ENCODE peak calls at places on chromosomes 3 and 15, in eight cellular contexts. One of them, this sample, is unnamed.
A peak's percentile ranks its signal among the peaks of the same experiment; 100 is the strongest.

GRCh38 chr15:90413411-90414379 is 25.7 kb downstream of the IQGAP1 start:
- DNase-seq in GM12865: no peak
- DNase-seq in MCF 10A: peak; percentile 67
- DNase-seq in HCT116: no peak
- DNase-seq in RWPE2: no peak
- DNase-seq in progenitor cell of endocrine pancreas: no peak
- DNase-seq in A549: no peak
- DNase-seq in choroid plexus epithelial cell: peak; percentile 63
- DNase-seq in this sample: no peak

GRCh38 chr15:73056460-73056859 is 4.2 kb downstream of the NEO1 start:
- DNase-seq in GM12865: no peak
- DNase-seq in MCF 10A: no peak
- DNase-seq in HCT116: no peak
- DNase-seq in RWPE2: no peak
- DNase-seq in progenitor cell of endocrine pancreas: no peak
- DNase-seq in A549: no peak
- DNase-seq in choroid plexus epithelial cell: no peak
- DNase-seq in this sample: no peak

GRCh38 chr3:126567696-126568438 is 9.1 kb upstream of the C3orf22 start:
- DNase-seq in GM12865: no peak
- DNase-seq in MCF 10A: peak; percentile 9
- DNase-seq in HCT116: no peak
- DNase-seq in RWPE2: no peak
- DNase-seq in progenitor cell of endocrine pancreas: no peak
- DNase-seq in A549: peak; percentile 21
- DNase-seq in choroid plexus epithelial cell: no peak
- DNase-seq in this sample: no peak

GRCh38 chr3:25428003-25428861 is at the start of gene RARB:
- DNase-seq in GM12865: peak; percentile 12
- DNase-seq in MCF 10A: peak; percentile 53
- DNase-seq in HCT116: no peak
- DNase-seq in RWPE2: no peak
- DNase-seq in progenitor cell of endocrine pancreas: peak; percentile 61
- DNase-seq in A549: peak; percentile 80
- DNase-seq in choroid plexus epithelial cell: peak; percentile 99
- DNase-seq in this sample: peak; percentile 5

GRCh38 chr3:122773856-122774535 is 19.6 kb downstream of the HSPBAP1 start:
- DNase-seq in GM12865: peak; percentile 10
- DNase-seq in MCF 10A: no peak
- DNase-seq in HCT116: no peak
- DNase-seq in RWPE2: no peak
- DNase-seq in progenitor cell of endocrine pancreas: no peak
- DNase-seq in A549: no peak
- DNase-seq in choroid plexus epithelial cell: no peak
- DNase-seq in this sample: no peak

GRCh38 chr3:84555629-84556028 is 403.2 kb upstream of the CADM2 start:
- DNase-seq in GM12865: no peak
- DNase-seq in MCF 10A: no peak
- DNase-seq in HCT116: no peak
- DNase-seq in RWPE2: no peak
- DNase-seq in progenitor cell of endocrine pancreas: no peak
- DNase-seq in A549: no peak
- DNase-seq in choroid plexus epithelial cell: no peak
- DNase-seq in this sample: no peak

GRCh38 chr3:29065211-29065785 is 215.6 kb upstream of the RBMS3 start:
- DNase-seq in GM12865: no peak
- DNase-seq in MCF 10A: peak; percentile 98
- DNase-seq in HCT116: no peak
- DNase-seq in RWPE2: peak; percentile 94
- DNase-seq in progenitor cell of endocrine pancreas: no peak
- DNase-seq in A549: peak; percentile 40
- DNase-seq in choroid plexus epithelial cell: peak; percentile 98
- DNase-seq in this sample: no peak

GRCh38 chr3:114953215-114953799 is 193.8 kb downstream of the ZBTB20 start:
- DNase-seq in GM12865: no peak
- DNase-seq in MCF 10A: no peak
- DNase-seq in HCT116: no peak
- DNase-seq in RWPE2: no peak
- DNase-seq in progenitor cell of endocrine pancreas: no peak
- DNase-seq in A549: no peak
- DNase-seq in choroid plexus epithelial cell: no peak
- DNase-seq in this sample: no peak

GRCh38 chr3:75906555-75907112 is 121.3 kb upstream of the ZNF717 start:
- DNase-seq in GM12865: no peak
- DNase-seq in MCF 10A: no peak
- DNase-seq in HCT116: no peak
- DNase-seq in RWPE2: peak; percentile 38
- DNase-seq in progenitor cell of endocrine pancreas: peak; percentile 55
- DNase-seq in A549: no peak
- DNase-seq in choroid plexus epithelial cell: peak; percentile 70
- DNase-seq in this sample: no peak

GRCh38 chr15:57950381-57950946 is 115.0 kb downstream of the ALDH1A2 start:
- DNase-seq in GM12865: no peak
- DNase-seq in MCF 10A: peak; percentile 4
- DNase-seq in HCT116: peak; percentile 31
- DNase-seq in RWPE2: no peak
- DNase-seq in progenitor cell of endocrine pancreas: no peak
- DNase-seq in A549: no peak
- DNase-seq in choroid plexus epithelial cell: no peak
- DNase-seq in this sample: no peak

GRCh38 chr3:48411041-48411588 is 18.8 kb downstream of the PLXNB1 start:
- DNase-seq in GM12865: no peak
- DNase-seq in MCF 10A: no peak
- DNase-seq in HCT116: no peak
- DNase-seq in RWPE2: peak; percentile 32
- DNase-seq in progenitor cell of endocrine pancreas: no peak
- DNase-seq in A549: no peak
- DNase-seq in choroid plexus epithelial cell: no peak
- DNase-seq in this sample: no peak

GRCh38 chr3:112817782-112818181 is 28.9 kb downstream of the CD200R1L start:
- DNase-seq in GM12865: no peak
- DNase-seq in MCF 10A: no peak
- DNase-seq in HCT116: no peak
- DNase-seq in RWPE2: no peak
- DNase-seq in progenitor cell of endocrine pancreas: no peak
- DNase-seq in A549: no peak
- DNase-seq in choroid plexus epithelial cell: no peak
- DNase-seq in this sample: no peak

GRCh38 chr3:36257117-36257516 is 123.2 kb upstream of the STAC start:
- DNase-seq in GM12865: no peak
- DNase-seq in MCF 10A: no peak
- DNase-seq in HCT116: no peak
- DNase-seq in RWPE2: no peak
- DNase-seq in progenitor cell of endocrine pancreas: no peak
- DNase-seq in A549: no peak
- DNase-seq in choroid plexus epithelial cell: no peak
- DNase-seq in this sample: no peak

GRCh38 chr15:67915374-67916050 is 75.7 kb upstream of the RNU6-1 start:
- DNase-seq in GM12865: no peak
- DNase-seq in MCF 10A: no peak
- DNase-seq in HCT116: no peak
- DNase-seq in RWPE2: no peak
- DNase-seq in progenitor cell of endocrine pancreas: peak; percentile 18
- DNase-seq in A549: peak; percentile 54
- DNase-seq in choroid plexus epithelial cell: no peak
- DNase-seq in this sample: no peak

GRCh38 chr3:30495172-30496124 is 111.0 kb upstream of the TGFBR2 start:
- DNase-seq in GM12865: no peak
- DNase-seq in MCF 10A: no peak
- DNase-seq in HCT116: no peak
- DNase-seq in RWPE2: no peak
- DNase-seq in progenitor cell of endocrine pancreas: no peak
- DNase-seq in A549: no peak
- DNase-seq in choroid plexus epithelial cell: no peak
- DNase-seq in this sample: no peak

GRCh38 chr15:95127356-95127755 is 896.0 kb downstream of the MCTP2 start:
- DNase-seq in GM12865: no peak
- DNase-seq in MCF 10A: no peak
- DNase-seq in HCT116: no peak
- DNase-seq in RWPE2: no peak
- DNase-seq in progenitor cell of endocrine pancreas: no peak
- DNase-seq in A549: no peak
- DNase-seq in choroid plexus epithelial cell: peak; percentile 21
- DNase-seq in this sample: no peak

GRCh38 chr3:95707268-95707667 is 1107.1 kb upstream of the EPHA6 start:
- DNase-seq in GM12865: no peak
- DNase-seq in MCF 10A: no peak
- DNase-seq in HCT116: no peak
- DNase-seq in RWPE2: no peak
- DNase-seq in progenitor cell of endocrine pancreas: no peak
- DNase-seq in A549: no peak
- DNase-seq in choroid plexus epithelial cell: no peak
- DNase-seq in this sample: no peak

GRCh38 chr3:95717048-95717447 is 1097.3 kb upstream of the EPHA6 start:
- DNase-seq in GM12865: no peak
- DNase-seq in MCF 10A: no peak
- DNase-seq in HCT116: no peak
- DNase-seq in RWPE2: no peak
- DNase-seq in progenitor cell of endocrine pancreas: no peak
- DNase-seq in A549: no peak
- DNase-seq in choroid plexus epithelial cell: no peak
- DNase-seq in this sample: no peak

GRCh38 chr3:95705786-95706418 is 1108.5 kb upstream of the EPHA6 start:
- DNase-seq in GM12865: peak; percentile 24
- DNase-seq in MCF 10A: no peak
- DNase-seq in HCT116: no peak
- DNase-seq in RWPE2: no peak
- DNase-seq in progenitor cell of endocrine pancreas: no peak
- DNase-seq in A549: no peak
- DNase-seq in choroid plexus epithelial cell: no peak
- DNase-seq in this sample: peak; percentile 18

GRCh38 chr3:95715137-95715536 is 1099.3 kb upstream of the EPHA6 start:
- DNase-seq in GM12865: no peak
- DNase-seq in MCF 10A: no peak
- DNase-seq in HCT116: no peak
- DNase-seq in RWPE2: no peak
- DNase-seq in progenitor cell of endocrine pancreas: no peak
- DNase-seq in A549: no peak
- DNase-seq in choroid plexus epithelial cell: no peak
- DNase-seq in this sample: no peak

DNA sequence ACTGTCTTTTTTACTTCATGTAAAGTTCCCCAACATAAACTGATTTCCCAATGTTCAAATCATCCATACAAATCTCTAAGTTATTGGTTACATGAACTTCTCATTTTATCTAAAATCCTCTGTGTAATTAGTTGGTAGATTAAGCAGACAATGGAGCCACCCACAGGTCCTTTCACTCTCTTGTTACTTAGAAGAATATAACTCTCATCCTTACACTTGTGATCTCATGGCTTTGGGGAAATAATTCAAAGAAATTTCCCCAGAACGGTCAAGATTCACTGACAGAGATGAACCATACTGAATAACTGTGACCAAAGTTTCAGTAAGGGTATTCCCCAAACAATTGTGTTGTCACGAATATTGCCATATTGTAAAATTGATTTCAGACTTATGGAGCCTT is 1102.6 kb upstream of the EPHA6 start:
- DNase-seq in GM12865: no peak
- DNase-seq in MCF 10A: no peak
- DNase-seq in HCT116: no peak
- DNase-seq in RWPE2: no peak
- DNase-seq in progenitor cell of endocrine pancreas: no peak
- DNase-seq in A549: no peak
- DNase-seq in choroid plexus epithelial cell: no peak
- DNase-seq in this sample: no peak
- TF ChIP-seq CTCF in GM12865: no peak
- TF ChIP-seq CTCF in MCF 10A: no peak
- TF ChIP-seq CTCF in HCT116: no peak
- TF ChIP-seq CTCF in RWPE2: no peak
- TF ChIP-seq CTCF in progenitor cell of endocrine pancreas: no peak
- TF ChIP-seq CTCF in A549: no peak
- TF ChIP-seq CTCF in choroid plexus epithelial cell: no peak
- TF ChIP-seq CTCF in this sample: no peak

DNA sequence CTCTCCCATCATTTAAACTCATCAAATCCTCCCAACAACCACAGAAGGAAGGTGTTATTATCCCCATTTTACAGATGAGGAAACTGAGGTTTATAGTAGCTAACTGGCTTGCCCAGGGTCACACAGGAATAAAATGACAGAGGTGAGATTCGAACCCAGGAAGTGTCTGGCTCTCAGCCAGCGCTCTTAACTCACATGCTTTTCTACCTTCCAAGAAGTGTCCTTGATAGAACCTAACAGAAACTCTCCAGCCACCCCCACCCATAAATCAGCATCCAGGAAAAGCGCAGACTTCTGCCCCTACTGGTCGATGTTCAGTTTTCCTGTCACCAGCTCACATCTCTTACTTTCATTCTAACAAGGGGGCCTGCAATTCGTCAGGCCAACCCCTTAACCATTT is 51.7 kb downstream of the SPATA12 start:
- DNase-seq in GM12865: peak; percentile 19
- DNase-seq in MCF 10A: no peak
- DNase-seq in HCT116: no peak
- DNase-seq in RWPE2: no peak
- DNase-seq in progenitor cell of endocrine pancreas: no peak
- DNase-seq in A549: peak; percentile 15
- DNase-seq in choroid plexus epithelial cell: peak; percentile 13
- DNase-seq in this sample: peak; percentile 13
- TF ChIP-seq CTCF in GM12865: peak; percentile 34
- TF ChIP-seq CTCF in MCF 10A: no peak
- TF ChIP-seq CTCF in HCT116: no peak
- TF ChIP-seq CTCF in RWPE2: peak; percentile 11
- TF ChIP-seq CTCF in progenitor cell of endocrine pancreas: peak; percentile 30
- TF ChIP-seq CTCF in A549: no peak
- TF ChIP-seq CTCF in choroid plexus epithelial cell: peak; percentile 43
- TF ChIP-seq CTCF in this sample: no peak

DNA sequence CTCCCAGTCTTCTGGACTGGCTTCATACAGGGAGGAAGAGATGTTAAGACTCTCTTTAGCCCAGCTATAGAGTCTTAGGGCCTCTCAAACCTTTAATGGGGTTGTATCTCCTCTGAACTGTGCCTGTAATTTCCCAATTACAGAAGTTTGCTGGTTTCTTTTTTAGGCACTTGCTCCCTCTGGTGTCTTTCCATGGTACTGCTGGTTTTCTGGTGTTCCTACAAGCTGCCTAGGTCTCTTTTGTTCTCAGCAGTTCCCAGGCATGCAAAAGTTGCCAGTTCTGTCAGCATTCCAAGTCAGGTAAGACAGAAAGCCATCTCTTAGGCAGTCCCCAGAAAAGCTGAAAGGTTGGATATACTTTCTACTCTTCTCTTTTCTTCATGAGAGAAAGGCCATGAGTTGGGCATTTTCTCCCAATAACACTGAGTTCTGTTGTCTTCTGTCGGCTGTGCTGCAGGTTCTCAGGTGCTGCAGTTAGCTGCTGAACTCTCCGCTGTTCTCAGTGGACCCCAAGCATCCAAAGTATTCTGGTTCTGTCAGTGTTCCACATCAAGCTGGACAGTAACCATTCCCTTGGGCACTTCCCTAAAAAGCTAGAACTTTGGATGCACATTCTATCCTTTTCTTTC is 54.4 kb upstream of the EHHADH start:
- DNase-seq in GM12865: peak; percentile 85
- DNase-seq in MCF 10A: peak; percentile 75
- DNase-seq in HCT116: peak; percentile 51
- DNase-seq in RWPE2: no peak
- DNase-seq in progenitor cell of endocrine pancreas: peak; percentile 42
- DNase-seq in A549: no peak
- DNase-seq in choroid plexus epithelial cell: peak; percentile 84
- DNase-seq in this sample: peak; percentile 71
- TF ChIP-seq CTCF in GM12865: peak; percentile 80
- TF ChIP-seq CTCF in MCF 10A: peak; percentile 67
- TF ChIP-seq CTCF in HCT116: peak; percentile 49
- TF ChIP-seq CTCF in RWPE2: peak; percentile 80
- TF ChIP-seq CTCF in progenitor cell of endocrine pancreas: peak; percentile 68
- TF ChIP-seq CTCF in A549: peak; percentile 32
- TF ChIP-seq CTCF in choroid plexus epithelial cell: peak; percentile 87
- TF ChIP-seq CTCF in this sample: peak; percentile 70

GRCh38 chr15:77634266-77634962 is 1.7 kb upstream of the LINGO1 start:
- DNase-seq in GM12865: peak; percentile 76
- DNase-seq in MCF 10A: peak; percentile 68
- DNase-seq in HCT116: peak; percentile 26
- DNase-seq in RWPE2: no peak
- DNase-seq in progenitor cell of endocrine pancreas: peak; percentile 73
- DNase-seq in A549: peak; percentile 71
- DNase-seq in choroid plexus epithelial cell: peak; percentile 78
- DNase-seq in this sample: peak; percentile 85
- TF ChIP-seq CTCF in GM12865: peak; percentile 70
- TF ChIP-seq CTCF in MCF 10A: peak; percentile 61
- TF ChIP-seq CTCF in HCT116: peak; percentile 50
- TF ChIP-seq CTCF in RWPE2: no peak
- TF ChIP-seq CTCF in progenitor cell of endocrine pancreas: peak; percentile 74
- TF ChIP-seq CTCF in A549: peak; percentile 65
- TF ChIP-seq CTCF in choroid plexus epithelial cell: peak; percentile 76
- TF ChIP-seq CTCF in this sample: peak; percentile 61